ENCODE peak calls at places on chromosomes 13 and 19, in seven cellular contexts. P is IMR-90, D is GM23338, L is mesendoderm, U is PC-3, Q is mammary epithelial cell, J is K562. R is an unnamed sample.
A peak's percentile ranks its signal among the peaks of the same experiment; 100 is the strongest.

GRCh38 chr13:106626473-106626872 is 58.5 kb upstream of the ARGLU1 start:
- DNase-seq in P (no peak), D (no peak), L (no peak), U (no peak), Q (no peak), J (no peak), R (no peak)

GRCh38 chr13:40235160-40235796 is 431.2 kb downstream of the FOXO1 start:
- DNase-seq in P (no peak), D (no peak), L (no peak), U (peak; percentile 68), Q (no peak), J (no peak), R (no peak)

GRCh38 chr13:89227356-89227755 is 1556.2 kb downstream of the SLITRK5 start:
- DNase-seq in P (no peak), D (no peak), L (no peak), U (peak; percentile 73), Q (peak; percentile 43), J (no peak), R (no peak)

GRCh38 chr13:43994999-43995859 is 115.5 kb downstream of the LACC1 start:
- DNase-seq in P (no peak), D (no peak), L (no peak), U (no peak), Q (no peak), J (no peak), R (no peak)

GRCh38 chr19:1094655-1094977 is 559 bp downstream of the POLR2E start:
- DNase-seq in P (no peak), D (no peak), L (no peak), U (no peak), Q (no peak), J (no peak), R (no peak)

GRCh38 chr13:26534036-26534726 is 23.3 kb upstream of the WASF3 start:
- DNase-seq in P (no peak), D (no peak), L (no peak), U (no peak), Q (no peak), J (no peak), R (no peak)

GRCh38 chr19:40799558-40800338 is 757 bp downstream of the EGLN2 start:
- DNase-seq in P (no peak), D (peak; percentile 69), L (peak; percentile 52), U (no peak), Q (no peak), J (no peak), R (no peak)

GRCh38 chr19:3573162-3573857 is 566 bp downstream of the HMG20B start:
- DNase-seq in P (no peak), D (peak; percentile 51), L (no peak), U (no peak), Q (no peak), J (no peak), R (no peak)

GRCh38 chr19:8096071-8096470 is 43.5 kb downstream of the CCL25 start:
- DNase-seq in P (no peak), D (peak; percentile 21), L (no peak), U (peak; percentile 19), Q (no peak), J (no peak), R (no peak)

GRCh38 chr13:26257049-26257448 is 3.1 kb downstream of the CDK8 start:
- DNase-seq in P (no peak), D (no peak), L (no peak), U (no peak), Q (no peak), J (no peak), R (no peak)

GRCh38 chr19:16627194-16627927 is 643 bp downstream of the MED26 start:
- DNase-seq in P (no peak), D (no peak), L (peak; percentile 34), U (no peak), Q (no peak), J (no peak), R (no peak)

GRCh38 chr13:65470781-65471180 is 1759.4 kb downstream of the PCDH9 start:
- DNase-seq in P (peak; percentile 70), D (no peak), L (no peak), U (no peak), Q (no peak), J (no peak), R (no peak)

GRCh38 chr19:15265849-15266248 is 33.6 kb upstream of the EPHX3 start:
- DNase-seq in P (peak; percentile 98), D (no peak), L (no peak), U (peak; percentile 76), Q (peak; percentile 48), J (no peak), R (no peak)

GRCh38 chr13:52414963-52415362 is 9.0 kb upstream of the THSD1 start:
- DNase-seq in P (peak; percentile 69), D (no peak), L (no peak), U (no peak), Q (peak; percentile 92), J (no peak), R (no peak)

GRCh38 chr13:40464349-40464748 is 202.1 kb downstream of the FOXO1 start:
- DNase-seq in P (no peak), D (no peak), L (no peak), U (no peak), Q (no peak), J (no peak), R (no peak)

GRCh38 chr19:46442808-46443450 is 14.2 kb upstream of the PNMA8C start:
- DNase-seq in P (peak; percentile 78), D (no peak), L (no peak), U (peak; percentile 85), Q (peak; percentile 69), J (no peak), R (no peak)
- H3K4me2 ChIP-seq in P (peak overlapping the region; percentile 25), D (no peak overlapping the region), L (no peak overlapping the region), U (peak overlapping the region; percentile 44), Q (peak overlapping the region; percentile 72), J (no peak overlapping the region), R (no peak overlapping the region)

GRCh38 chr13:114339779-114340534 is 25.7 kb downstream of the CHAMP1 start:
- DNase-seq in P (peak; percentile 30), D (peak; percentile 47), L (no peak), U (peak; percentile 62), Q (peak; percentile 33), J (no peak), R (no peak)
- H3K4me2 ChIP-seq in P (no peak overlapping the region), D (no peak overlapping the region), L (no peak overlapping the region), U (peak overlapping the region; percentile 19), Q (no peak overlapping the region), J (no peak overlapping the region), R (no peak overlapping the region)

GRCh38 chr19:2187164-2187563 is 23.4 kb downstream of the DOT1L start:
- DNase-seq in P (no peak), D (no peak), L (no peak), U (no peak), Q (no peak), J (no peak), R (no peak)

GRCh38 chr19:2188708-2189385 is 25.1 kb downstream of the DOT1L start:
- DNase-seq in P (peak; percentile 86), D (no peak), L (no peak), U (no peak), Q (no peak), J (no peak), R (no peak)

GRCh38 chr19:2185734-2186070 is 22.0 kb downstream of the DOT1L start:
- DNase-seq in P (no peak), D (no peak), L (no peak), U (no peak), Q (no peak), J (no peak), R (no peak)

GRCh38 chr19:2184422-2185012 is 20.8 kb downstream of the DOT1L start:
- DNase-seq in P (no peak), D (no peak), L (no peak), U (no peak), Q (no peak), J (no peak), R (no peak)

DNA sequence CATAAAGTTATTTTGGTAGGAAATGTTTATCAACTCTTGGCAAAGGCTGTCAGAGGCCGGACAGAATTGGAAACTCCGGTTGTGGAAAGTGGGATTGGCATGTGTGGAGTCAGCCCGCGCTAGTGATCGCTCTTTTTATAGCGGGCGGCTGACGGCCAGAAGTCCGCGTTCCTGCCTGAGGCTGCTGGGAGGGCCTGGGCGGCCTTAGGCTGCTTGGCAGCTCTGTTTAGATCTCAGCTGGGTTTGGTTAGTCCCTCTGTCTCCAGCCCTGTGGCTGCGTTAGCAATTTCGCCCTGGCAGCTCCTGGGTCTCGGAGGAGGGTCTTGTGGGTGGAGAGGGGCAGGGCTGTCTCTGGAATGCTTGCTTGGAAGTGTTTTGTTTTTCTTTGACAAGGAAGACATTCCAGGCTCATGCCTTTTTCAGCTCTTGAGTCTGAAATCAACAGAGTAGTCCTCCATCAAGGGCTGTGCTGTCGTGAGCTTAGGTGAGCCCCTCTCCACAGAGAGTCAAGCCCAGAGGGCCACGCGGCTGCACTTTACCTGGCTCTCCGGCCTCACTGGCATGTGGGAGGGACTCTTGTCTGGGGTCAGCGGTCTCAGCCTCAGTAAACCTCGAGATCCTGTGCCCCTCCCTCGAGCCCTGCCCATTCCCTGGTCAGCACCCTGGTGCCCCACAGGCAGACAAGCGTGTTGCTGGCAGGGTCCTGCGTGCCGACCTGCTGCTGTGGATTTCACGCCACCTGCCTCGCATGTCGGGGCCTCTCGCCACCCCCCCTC is 22.5 kb downstream of the DOT1L start:
- DNase-seq in P (peak; percentile 95), D (no peak), L (peak; percentile 54), U (no peak), Q (no peak), J (no peak), R (no peak)
- H3K4me2 ChIP-seq in P (peak overlapping the region; percentile 67), D (no peak overlapping the region), L (no peak overlapping the region), U (no peak overlapping the region), Q (no peak overlapping the region), J (no peak overlapping the region), R (no peak overlapping the region)

GRCh38 chr13:113861433-113862030 is 2.3 kb downstream of the GAS6 start:
- DNase-seq in P (no peak), D (no peak), L (peak; percentile 38), U (no peak), Q (peak; percentile 82), J (no peak), R (peak; percentile 32)

GRCh38 chr13:113862191-113862765 is 1.6 kb downstream of the GAS6 start:
- DNase-seq in P (peak; percentile 36), D (no peak), L (no peak), U (no peak), Q (peak; percentile 63), J (no peak), R (peak; percentile 29)

GRCh38 chr13:113864303-113864890 is 521 bp upstream of the GAS6 start:
- DNase-seq in P (peak; percentile 33), D (no peak), L (no peak), U (no peak), Q (peak; percentile 68), J (no peak), R (no peak)

GRCh38 chr13:113863511-113864302 is at the start of gene GAS6:
- DNase-seq in P (no peak), D (peak; percentile 48), L (peak; percentile 40), U (peak; percentile 39), Q (peak; percentile 46), J (peak; percentile 70), R (peak; percentile 35)

DNA sequence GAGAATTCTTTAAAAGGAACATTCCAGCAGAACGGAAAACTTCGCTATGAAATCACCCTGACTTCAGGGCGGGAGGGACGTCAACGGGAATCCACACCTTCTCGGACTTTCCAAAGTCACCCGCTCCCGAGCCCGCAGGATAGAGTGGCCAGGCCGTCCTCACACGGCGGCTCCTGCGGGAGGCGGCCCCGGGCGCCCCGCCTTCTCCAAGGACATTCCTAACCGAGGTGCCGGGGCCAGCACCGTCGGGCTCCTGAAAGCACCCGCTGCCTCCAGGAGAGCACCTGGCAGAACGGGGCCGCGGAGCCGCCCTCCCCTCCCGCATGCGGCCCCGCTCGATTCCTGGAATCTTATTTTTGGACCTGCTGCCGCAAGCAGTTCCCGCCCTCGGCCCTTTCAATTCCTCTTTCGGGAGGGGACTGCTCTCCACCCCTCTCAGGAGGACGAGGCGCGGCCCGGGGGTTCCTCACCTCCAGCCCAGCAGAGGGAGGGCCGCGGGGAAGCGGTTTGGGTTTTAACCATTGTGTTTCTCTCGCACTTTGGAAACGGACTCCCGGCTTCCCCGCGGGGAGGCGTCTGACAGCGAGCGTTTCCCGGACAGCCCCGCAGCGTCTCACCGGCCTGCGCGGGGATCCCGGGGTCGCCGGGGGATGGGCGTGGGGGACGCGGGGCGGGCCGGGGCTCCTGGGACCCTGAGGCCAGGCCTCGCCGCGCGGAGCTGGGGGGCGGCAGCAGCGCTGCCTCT is 938 bp downstream of the GAS6 start:
- DNase-seq in P (no peak), D (peak; percentile 78), L (peak; percentile 63), U (no peak), Q (no peak), J (peak; percentile 54), R (peak; percentile 60)
- H3K4me2 ChIP-seq in P (peak overlapping the region; percentile 83), D (peak overlapping the region; percentile 82), L (peak overlapping the region; percentile 67), U (peak overlapping the region; percentile 79), Q (peak overlapping the region; percentile 100), J (peak overlapping the region; percentile 63), R (peak overlapping the region; percentile 43)

R was measured in H9.